ENCODE peak calls at places on chromosomes 16 and 17, in four cellular contexts. E is prostate gland; B is AG10803; O is CD4-positive, alpha-beta T cell. Z is an unnamed sample.

GRCh38 chr16:67236551-67237395 is 9.8 kb downstream of the TMEM208 start:
- DNase-seq in E (no peak), B (peak), O (peak), Z (no peak)

GRCh38 chr17:73657473-73658116 is 13.3 kb upstream of the SDK2 start:
- DNase-seq in B (no peak), E (peak), O (peak), Z (peak)

GRCh38 chr17:55303701-55304145 is 39.0 kb downstream of the HLF start:
- DNase-seq in E (no peak), O (no peak), B (peak), Z (no peak)

GRCh38 chr16:85170066-85171003 is 58.1 kb upstream of the CIBAR2 start:
- DNase-seq in B (no peak), O (no peak), E (no peak), Z (no peak)

GRCh38 chr17:74431568-74432483 is at the start of gene GPRC5C:
- DNase-seq in B (no peak), E (peak), O (no peak), Z (peak)

GRCh38 chr16:5059386-5060072 is 6.2 kb downstream of the C16orf89 start:
- DNase-seq in O (no peak), E (no peak), B (no peak), Z (no peak)

GRCh38 chr16:4489030-4489429 is 12.8 kb downstream of the HMOX2 start:
- DNase-seq in E (no peak), B (peak), O (no peak), Z (no peak)

GRCh38 chr16:24257965-24258364 is 1.8 kb downstream of the CACNG3 start:
- DNase-seq in B (no peak), E (no peak), O (no peak), Z (no peak)

GRCh38 chr17:68835061-68835460 is 120.1 kb downstream of the ABCA8 start:
- DNase-seq in O (no peak), B (no peak), E (no peak), Z (no peak)

GRCh38 chr16:53915452-53916160 is 211.7 kb downstream of the FTO start:
- DNase-seq in B (peak), O (no peak), E (no peak), Z (no peak)

GRCh38 chr16:73890524-73891500 is 405.8 kb upstream of the PSMD7 start:
- DNase-seq in O (no peak), E (no peak), B (peak), Z (no peak)

GRCh38 chr16:2365895-2366294 is 25.4 kb upstream of the ABCA3 start:
- DNase-seq in B (peak), O (no peak), E (no peak), Z (no peak)

GRCh38 chr17:70539172-70539924 is 370.0 kb downstream of the KCNJ2 start:
- DNase-seq in E (no peak), B (no peak), O (no peak), Z (no peak)

GRCh38 chr16:52498640-52499039 is 48.3 kb downstream of the TOX3 start:
- DNase-seq in B (no peak), O (no peak), E (no peak), Z (no peak)

GRCh38 chr16:75541236-75541635 is 5.3 kb upstream of the CHST5 start:
- DNase-seq in E (no peak), O (no peak), B (no peak), Z (no peak)

GRCh38 chr16:66930189-66930588 is 4.0 kb downstream of the CIAO2B start:
- DNase-seq in B (peak), E (no peak), O (no peak), Z (no peak)

GRCh38 chr17:37188157-37188556 is 187.6 kb upstream of the C17orf78 start:
- DNase-seq in E (peak), B (no peak), O (no peak), Z (no peak)

GRCh38 chr17:37194208-37194607 is 181.6 kb upstream of the C17orf78 start:
- DNase-seq in O (no peak), E (no peak), B (no peak), Z (no peak)

GRCh38 chr17:37191219-37191618 is 184.6 kb upstream of the C17orf78 start:
- DNase-seq in B (no peak), O (no peak), E (no peak), Z (no peak)

GRCh38 chr17:37187262-37187661 is 188.5 kb upstream of the C17orf78 start:
- DNase-seq in O (no peak), E (no peak), B (no peak), Z (no peak)

GRCh38 chr17:37190493-37190892 is 185.3 kb upstream of the C17orf78 start:
- DNase-seq in E (no peak), B (no peak), O (no peak), Z (no peak)
- TF ChIP-seq CTCF in E (no peak), B (no peak), O (no peak), Z (peak)

GRCh38 chr17:62641101-62641500 is 13.6 kb downstream of the MRC2 start:
- DNase-seq in E (no peak), O (no peak), B (no peak), Z (no peak)

GRCh38 chr17:62631936-62632924 is 4.8 kb downstream of the MRC2 start:
- DNase-seq in O (no peak), B (no peak), E (no peak), Z (no peak)

GRCh38 chr17:62643496-62643895 is 16.0 kb downstream of the MRC2 start:
- DNase-seq in E (no peak), O (no peak), B (no peak), Z (no peak)

DNA sequence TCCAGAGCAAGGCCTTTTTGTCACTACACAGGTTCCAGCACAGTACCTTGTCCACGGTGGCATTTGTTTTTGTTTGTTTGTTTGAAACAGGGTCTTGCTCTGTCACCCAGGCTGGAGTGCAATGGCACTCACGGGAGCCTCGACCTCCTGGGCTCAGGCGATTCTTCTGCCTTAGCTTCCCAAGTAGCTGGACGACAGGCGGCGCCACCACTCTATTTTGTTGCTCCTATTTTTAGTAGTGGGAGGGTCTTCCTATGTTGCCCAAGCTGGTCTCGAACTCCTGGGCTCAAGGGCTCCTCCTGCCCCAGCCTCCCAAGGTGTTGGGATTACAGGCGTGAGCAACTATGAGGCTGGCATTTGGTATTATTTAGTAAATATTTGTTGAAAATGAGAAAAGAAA is 10.3 kb downstream of the MRC2 start:
- DNase-seq in B (no peak), O (no peak), E (no peak), Z (no peak)
- TF ChIP-seq CTCF in B (no peak), O (no peak), E (no peak), Z (no peak)

GRCh38 chr17:43984521-43984920 is 19.9 kb upstream of the NAGS start:
- DNase-seq in B (no peak), O (no peak), E (no peak), Z (no peak)

GRCh38 chr17:43982171-43982570 is 22.3 kb upstream of the NAGS start:
- DNase-seq in E (no peak), O (no peak), B (no peak), Z (no peak)

GRCh38 chr17:43986225-43986981 is 18.0 kb upstream of the NAGS start:
- DNase-seq in E (no peak), O (no peak), B (no peak), Z (no peak)

GRCh38 chr17:43983196-43983514 is 21.3 kb upstream of the NAGS start:
- DNase-seq in E (no peak), B (no peak), O (no peak), Z (no peak)

DNA sequence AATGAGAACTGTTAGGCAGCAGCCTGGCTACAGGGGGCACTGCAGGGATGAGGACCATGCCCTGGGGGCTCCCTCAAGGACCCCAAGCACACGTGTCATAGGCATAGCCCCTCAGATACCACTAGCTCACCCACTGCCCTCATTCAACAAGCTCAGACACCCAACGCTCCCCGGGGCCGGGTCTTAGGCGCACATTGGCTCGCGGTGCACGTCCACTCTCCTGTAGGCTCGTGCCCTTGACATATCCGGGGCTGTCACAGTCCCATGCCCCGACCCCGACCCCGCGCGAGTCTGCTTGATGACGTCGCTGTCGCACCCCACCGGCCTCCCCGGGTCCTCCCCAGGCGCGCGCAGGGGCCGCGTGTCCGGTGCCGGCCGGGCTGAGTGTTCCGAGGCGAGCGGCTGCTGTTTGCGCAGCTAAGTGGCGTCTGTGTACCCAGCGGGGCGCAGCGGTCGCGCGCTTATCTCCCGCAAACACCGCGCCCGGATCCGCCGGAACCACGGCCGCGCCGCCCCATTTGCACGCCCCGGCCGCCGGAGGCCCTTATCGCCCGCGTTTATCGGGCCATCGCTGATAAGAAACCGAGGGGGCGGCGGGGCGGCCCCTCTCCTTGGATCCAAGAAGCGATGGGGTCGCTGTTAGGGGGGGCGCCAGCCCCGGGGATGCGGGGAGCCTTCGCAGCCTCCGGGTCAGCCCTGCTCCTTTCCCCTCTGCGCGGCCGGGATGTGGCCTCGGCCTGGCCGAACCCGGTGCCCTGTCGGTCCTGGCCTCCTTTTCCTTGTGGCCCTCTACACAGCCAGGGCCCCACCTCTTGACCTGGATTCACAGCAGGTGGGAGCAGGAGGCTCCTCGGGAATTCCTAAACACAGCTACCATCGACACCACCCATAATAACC is 20.7 kb upstream of the NAGS start:
- DNase-seq in E (no peak), B (no peak), O (no peak), Z (peak)
- TF ChIP-seq CTCF in E (no peak), B (peak), O (no peak), Z (no peak)

DNA sequence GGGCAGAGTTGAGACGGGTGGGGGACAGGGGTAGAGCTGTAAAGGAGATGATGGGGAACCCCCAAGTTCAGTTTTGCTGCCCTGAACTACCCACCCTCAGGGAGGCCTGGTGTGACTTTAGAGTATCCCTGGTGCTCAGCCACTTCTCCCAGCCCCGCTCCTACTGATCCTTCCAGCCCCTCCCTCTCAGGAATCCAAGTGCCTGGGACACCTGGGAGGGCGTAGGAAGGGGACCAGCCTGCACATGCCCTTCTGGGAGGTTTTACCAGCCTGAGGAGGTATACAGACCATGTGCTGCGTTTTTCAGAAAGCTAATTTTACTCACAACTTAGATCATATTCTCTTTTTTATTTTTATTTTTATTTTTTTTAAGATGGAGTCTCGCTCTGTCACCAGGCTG is 4.1 kb downstream of the ST6GALNAC2 start:
- DNase-seq in O (no peak), B (no peak), E (peak), Z (no peak)
- TF ChIP-seq CTCF in O (no peak), B (no peak), E (no peak), Z (no peak)

DNA sequence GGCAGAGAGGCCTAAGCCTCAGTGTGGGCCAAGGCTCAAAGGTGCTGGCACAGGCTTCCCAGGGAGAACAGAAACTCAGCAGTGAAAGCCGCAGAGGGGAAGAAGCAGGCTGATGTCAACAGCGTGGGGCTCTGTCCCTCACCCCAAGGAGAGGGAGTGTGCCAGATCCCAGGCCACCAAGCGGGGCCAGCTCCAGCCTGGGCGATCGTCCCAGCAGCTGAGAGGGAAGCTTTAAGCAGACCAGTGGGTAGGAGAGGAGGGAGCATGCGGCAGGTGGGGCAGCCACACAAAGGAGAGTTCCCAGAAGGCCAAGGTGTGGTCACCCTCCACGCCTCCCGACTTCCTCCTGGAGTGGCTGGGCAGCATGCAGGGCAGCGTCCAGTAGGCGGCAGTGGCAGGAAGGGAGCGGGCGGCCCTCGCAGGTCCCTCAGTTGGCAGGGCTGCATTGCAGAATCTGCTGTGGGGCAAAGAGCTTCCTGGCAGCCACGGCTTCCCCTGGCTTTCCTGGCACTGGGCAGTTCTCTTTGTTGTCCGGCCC is 6.0 kb downstream of the SYNGR2 start:
- DNase-seq in E (peak), B (no peak), O (no peak), Z (no peak)
- TF ChIP-seq CTCF in E (peak), B (no peak), O (no peak), Z (no peak)

GRCh38 chr17:19447085-19447583 is 36.1 kb downstream of the RNF112 start:
- DNase-seq in E (peak), B (peak), O (peak), Z (peak)
- TF ChIP-seq CTCF in E (peak), B (peak), O (peak), Z (peak)

GRCh38 chr16:81405702-81406113 is 38.9 kb upstream of the CMIP start:
- DNase-seq in E (no peak), O (no peak), B (peak), Z (no peak)
- TF ChIP-seq CTCF in E (peak), O (no peak), B (peak), Z (peak)

Z was measured in mesothelial cell of epicardium.